ENCODE peak calls at places on chromosomes 2 and 18, in four cellular contexts. Q is osteoblast, B is astrocyte, Z is H1. X is an unnamed sample.

GRCh38 chr18:48924621-48925601 is 25.9 kb downstream of the SMAD7 start:
- DNase-seq in Q (peak; percentile 90), B (no peak), Z (no peak), X (no peak)

GRCh38 chr18:41887100-41887499 is 67.9 kb upstream of the PIK3C3 start:
- DNase-seq in Q (no peak), B (peak; percentile 2), Z (no peak), X (no peak)

GRCh38 chr18:73766915-73767314 is 380.7 kb downstream of the FBXO15 start:
- DNase-seq in Q (no peak), B (no peak), Z (no peak), X (no peak)

GRCh38 chr2:28650261-28650584 is 101.4 kb upstream of the PPP1CB start:
- DNase-seq in Q (no peak), B (no peak), Z (no peak), X (no peak)

GRCh38 chr2:52881606-52882005 is 886.0 kb upstream of the CHAC2 start:
- DNase-seq in Q (no peak), B (peak; percentile 32), Z (no peak), X (no peak)

GRCh38 chr2:170817247-170817998 is 736 bp downstream of the GAD1 start:
- DNase-seq in Q (peak; percentile 83), B (peak; percentile 29), Z (no peak), X (no peak)

GRCh38 chr18:46250084-46250811 is 146.1 kb downstream of the HAUS1 start:
- DNase-seq in Q (peak; percentile 77), B (peak; percentile 90), Z (no peak), X (peak; percentile 85)

GRCh38 chr2:164934790-164935466 is 20.4 kb downstream of the SLC38A11 start:
- DNase-seq in Q (no peak), B (no peak), Z (no peak), X (no peak)

GRCh38 chr2:150570712-150571111 is 83.2 kb upstream of the RND3 start:
- DNase-seq in Q (no peak), B (peak; percentile 94), Z (no peak), X (no peak)

GRCh38 chr2:61853086-61853847 is 593 bp downstream of the FAM161A start:
- DNase-seq in Q (peak; percentile 91), B (peak; percentile 25), Z (peak; percentile 15), X (peak; percentile 33)

GRCh38 chr2:175633227-175633626 is 368.8 kb downstream of the LNPK start:
- DNase-seq in Q (no peak), B (no peak), Z (no peak), X (no peak)

GRCh38 chr2:174535083-174535482 is 48.3 kb upstream of the GPR155 start:
- DNase-seq in Q (no peak), B (no peak), Z (no peak), X (no peak)

GRCh38 chr2:187174582-187174981 is 273.5 kb downstream of the CALCRL start:
- DNase-seq in Q (no peak), B (no peak), Z (no peak), X (peak; percentile 32)

GRCh38 chr18:13264986-13265900 is 46.7 kb downstream of the LDLRAD4 start:
- DNase-seq in Q (no peak), B (no peak), Z (no peak), X (no peak)

DNA sequence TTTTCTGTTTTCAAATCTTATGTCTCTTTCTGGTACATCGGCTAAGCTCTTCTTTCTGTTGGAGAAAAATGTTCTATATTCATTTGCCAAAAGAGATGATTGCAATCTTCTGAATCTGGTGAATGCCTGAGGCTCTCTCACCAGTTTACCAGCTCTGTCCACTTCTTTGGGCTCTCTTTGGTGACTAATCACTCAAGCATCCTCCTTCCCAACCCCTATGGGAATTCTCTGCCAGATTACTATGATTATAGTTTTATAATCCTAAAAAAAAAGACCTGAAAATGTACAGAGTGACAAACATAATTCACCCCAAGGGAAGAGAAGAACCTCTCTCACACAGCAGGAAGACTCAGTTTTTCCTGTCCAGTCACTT is 187.3 kb downstream of the CAMKMT start:
- DNase-seq in Q (peak; percentile 19), B (peak; percentile 76), Z (no peak), X (no peak)
- H3K4me2 ChIP-seq in Q (peak overlapping the region; percentile 63), B (peak overlapping the region; percentile 48), Z (no peak overlapping the region), X (no peak overlapping the region)

GRCh38 chr2:112783187-112783721 is 1.0 kb downstream of the IL1A start:
- DNase-seq in Q (no peak), B (no peak), Z (no peak), X (no peak)
- H2AFZ ChIP-seq in Q (no peak overlapping the region), B (peak overlapping the region; percentile 4), Z (peak overlapping the region; percentile 64), X (no peak overlapping the region)

DNA sequence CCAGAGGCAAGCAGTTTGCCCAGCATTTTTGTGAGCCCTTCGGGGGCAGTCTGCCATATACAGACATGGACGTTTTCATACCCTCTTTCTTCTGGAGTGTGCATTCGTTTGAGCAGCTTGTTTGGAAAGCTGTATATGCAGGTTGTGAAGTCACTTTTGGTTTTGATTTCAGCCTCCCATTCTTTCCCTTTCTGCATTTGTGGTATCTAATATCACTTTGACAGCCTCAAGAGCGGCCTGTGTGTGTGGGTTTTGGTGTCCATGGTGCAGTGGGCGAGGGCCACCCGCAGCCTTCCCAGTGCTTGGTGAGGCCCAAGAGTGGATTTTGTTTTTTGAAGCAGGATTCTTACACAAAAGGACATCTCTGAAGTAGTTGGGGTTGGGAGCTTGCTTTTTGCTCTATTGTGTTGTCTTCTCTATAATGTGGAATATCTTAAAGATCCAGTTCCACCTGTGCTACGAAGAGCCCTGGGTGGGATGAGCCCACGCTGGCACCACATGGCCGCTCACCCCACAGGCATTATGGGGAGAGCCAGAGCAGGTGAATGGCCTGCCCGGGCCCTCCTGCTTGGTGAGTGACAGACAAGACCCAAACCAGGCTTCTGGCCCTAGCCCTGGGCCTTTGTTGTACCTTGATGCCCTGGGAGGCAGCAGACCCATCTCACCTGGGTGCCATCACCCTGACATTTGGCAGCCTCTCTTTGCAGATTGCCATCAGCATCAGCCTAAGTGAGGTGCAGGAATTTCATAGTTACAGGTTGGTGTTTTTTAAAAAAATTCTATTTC is 29.5 kb downstream of the INPP4A start:
- DNase-seq in Q (no peak), B (no peak), Z (no peak), X (no peak)
- H3K79me2 ChIP-seq in Q (peaks cover 49% of the 10 kb centered on the region), B (peaks cover 36% of the 10 kb centered on the region), Z (no peaks in the 10 kb centered on the region), X (no peaks in the 10 kb centered on the region)

GRCh38 chr2:191038241-191038725 is 24.3 kb upstream of the STAT1 start:
- DNase-seq in Q (no peak), B (peak; percentile 68), Z (no peak), X (no peak)

GRCh38 chr2:191039616-191040015 is 25.6 kb upstream of the STAT1 start:
- DNase-seq in Q (no peak), B (no peak), Z (no peak), X (no peak)

GRCh38 chr2:191038741-191039140 is 24.8 kb upstream of the STAT1 start:
- DNase-seq in Q (no peak), B (no peak), Z (no peak), X (no peak)

GRCh38 chr2:191036365-191036764 is 22.4 kb upstream of the STAT1 start:
- DNase-seq in Q (no peak), B (no peak), Z (no peak), X (no peak)

DNA sequence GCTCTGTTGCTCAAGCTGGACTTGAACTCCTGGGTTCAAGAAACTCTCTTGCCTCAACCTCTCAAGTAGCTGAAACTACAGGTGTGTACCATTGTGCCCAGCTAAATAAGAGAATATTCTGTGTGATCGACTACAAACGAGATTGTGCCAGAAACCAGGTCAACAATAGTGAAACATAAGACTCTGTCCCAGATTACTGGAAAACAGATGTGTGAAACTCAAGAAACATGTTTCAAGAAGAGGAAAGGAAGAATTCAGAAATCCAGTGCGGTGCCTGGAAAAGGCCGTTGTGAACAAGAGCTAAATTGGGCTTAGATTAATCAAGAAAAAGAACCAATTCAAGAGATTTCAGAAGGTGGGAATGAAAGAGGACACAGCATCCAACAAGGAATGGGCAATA is 23.4 kb upstream of the STAT1 start:
- DNase-seq in Q (no peak), B (no peak), Z (no peak), X (no peak)
- H3K4me2 ChIP-seq in Q (no peak overlapping the region), B (no peak overlapping the region), Z (no peak overlapping the region), X (no peak overlapping the region)

GRCh38 chr18:10519999-10520935 is 5.6 kb upstream of the NAPG start:
- DNase-seq in Q (peak; percentile 89), B (peak; percentile 81), Z (peak; percentile 58), X (peak; percentile 86)
- H2AFZ ChIP-seq in Q (no peak overlapping the region), B (peak overlapping the region; percentile 0), Z (no peak overlapping the region), X (peak overlapping the region; percentile 76)

DNA sequence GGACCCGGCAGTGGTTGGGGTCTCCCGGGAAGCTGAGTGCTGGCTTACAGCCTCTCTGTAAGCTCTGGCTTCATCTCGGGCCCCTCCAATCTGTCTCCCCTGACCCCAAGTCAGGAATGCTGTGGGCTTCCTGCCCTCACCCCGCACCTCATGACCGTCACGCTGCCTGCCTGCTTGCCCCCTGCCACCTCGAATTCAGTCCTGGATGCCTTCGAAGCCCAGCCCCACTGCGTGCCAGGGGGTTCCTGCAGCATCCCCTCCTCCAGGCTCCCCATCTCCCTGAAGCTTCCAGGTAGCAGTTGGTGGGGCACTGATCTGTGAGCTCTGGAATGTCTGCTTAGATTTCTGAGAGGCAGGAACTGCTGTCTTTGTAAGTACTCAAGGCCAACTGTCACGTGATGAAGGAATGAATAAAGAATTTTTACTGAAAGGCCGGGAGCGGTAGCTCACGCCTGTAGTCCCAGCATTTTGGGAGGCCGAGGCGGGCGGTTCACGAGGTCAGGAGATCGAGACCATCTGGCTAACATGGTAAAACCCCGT is 6.5 kb downstream of the CLHC1 start:
- DNase-seq in Q (no peak), B (no peak), Z (no peak), X (no peak)
- H3K79me2 ChIP-seq in Q (peaks cover 37% of the 10 kb centered on the region), B (peaks cover 37% of the 10 kb centered on the region), Z (peaks cover 6% of the 10 kb centered on the region), X (peaks cover 23% of the 10 kb centered on the region)

DNA sequence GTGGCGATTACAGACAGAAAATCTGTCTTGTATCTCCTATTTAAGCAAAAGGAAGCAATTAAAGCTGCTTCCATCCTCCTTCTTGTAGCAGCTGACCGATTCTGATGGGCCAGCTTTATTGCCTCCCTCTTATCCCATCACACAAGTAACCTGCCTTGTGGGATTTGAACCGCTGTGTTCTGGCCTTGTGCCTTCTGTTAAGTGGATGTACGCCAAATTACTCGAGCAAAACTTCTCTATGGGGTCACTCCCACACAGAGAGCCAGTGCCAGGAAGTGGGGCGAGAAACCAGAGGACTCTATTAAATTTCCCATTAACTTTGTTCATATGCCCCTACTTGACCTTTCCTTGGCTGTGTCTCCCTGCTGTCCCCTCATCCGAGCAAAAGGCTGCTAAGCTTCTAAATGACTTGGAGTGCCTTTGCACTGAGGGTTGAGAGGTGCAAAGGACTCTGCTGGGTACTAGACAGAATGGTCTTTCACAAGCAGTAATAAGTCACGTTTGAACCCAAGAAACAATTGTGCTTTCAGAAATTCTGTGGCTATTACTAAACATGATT is 672.5 kb downstream of the MBD2 start:
- DNase-seq in Q (no peak), B (no peak), Z (no peak), X (no peak)
- H3K4me2 ChIP-seq in Q (no peak overlapping the region), B (no peak overlapping the region), Z (no peak overlapping the region), X (no peak overlapping the region)

GRCh38 chr2:120308038-120308910 is 37.7 kb upstream of the INHBB start:
- DNase-seq in Q (peak; percentile 31), B (no peak), Z (no peak), X (no peak)
- H2AFZ ChIP-seq in Q (no peak overlapping the region), B (no peak overlapping the region), Z (no peak overlapping the region), X (peak overlapping the region; percentile 84)

DNA sequence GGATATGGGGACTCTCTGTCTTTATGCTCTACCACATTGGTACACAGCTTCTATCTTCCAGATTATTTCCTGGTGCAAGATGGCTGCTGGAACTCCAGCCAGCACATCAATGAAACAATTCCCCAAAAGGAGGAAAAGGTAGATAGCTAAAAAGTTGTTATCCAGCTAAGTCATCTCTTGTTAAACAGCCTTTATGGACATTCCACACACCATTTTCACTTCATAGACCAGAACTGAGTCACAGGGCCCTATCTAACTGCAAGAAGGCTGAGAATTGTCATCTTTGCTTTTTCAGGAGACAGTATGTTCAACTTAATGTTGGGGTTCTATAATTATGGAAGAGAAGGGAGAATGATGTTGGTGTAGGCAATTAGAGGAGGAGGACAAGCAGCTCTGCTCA is 133.3 kb upstream of the NOSTRIN start:
- DNase-seq in Q (peak; percentile 70), B (no peak), Z (no peak), X (no peak)
- H3K79me2 ChIP-seq in Q (no peaks in the 10 kb centered on the region), B (no peaks in the 10 kb centered on the region), Z (no peaks in the 10 kb centered on the region), X (no peaks in the 10 kb centered on the region)